ENCODE peak calls at places on chromosome 16, in ten cellular contexts. V is pancreas, A is left lung, L is AG10803, M is epithelial cell of esophagus, T is endothelial cell, D is heart left ventricle, W is choroid plexus epithelial cell, E is fibroblast of the aortic adventitia, O is GM10248. C is an unnamed sample.

GRCh38 chr16:75780669-75781068 is 54.4 kb upstream of the CPHXL start:
- DNase-seq in D (no peak), M (no peak), L (no peak), O (no peak), E (no peak), T (no peak), V (no peak), A (no peak), W (no peak), C (no peak)

GRCh38 chr16:13322357-13322756 is 421.0 kb downstream of the SHISA9 start:
- DNase-seq in D (no peak), E (no peak), W (no peak), O (peak; percentile 22), A (no peak), V (no peak), L (no peak), M (no peak), T (no peak), C (no peak)

GRCh38 chr16:8975039-8975438 is 11.3 kb upstream of the USP7 start:
- DNase-seq in T (no peak), L (no peak), E (no peak), V (no peak), W (no peak), A (no peak), O (no peak), D (no peak), M (no peak), C (no peak)

GRCh38 chr16:46763147-46763546 is 15.0 kb upstream of the MYLK3 start:
- DNase-seq in V (no peak), T (no peak), A (no peak), E (no peak), D (peak; percentile 93), M (peak; percentile 56), O (no peak), W (no peak), L (no peak), C (no peak)

GRCh38 chr16:11742041-11742535 is 569 bp downstream of the TXNDC11 start:
- DNase-seq in V (peak; percentile 67), E (no peak), A (peak; percentile 56), O (peak; percentile 40), T (peak; percentile 38), L (no peak), W (no peak), M (peak; percentile 19), D (peak; percentile 50), C (peak; percentile 31)

GRCh38 chr16:85176541-85177447 is 64.5 kb upstream of the CIBAR2 start:
- DNase-seq in E (no peak), V (no peak), O (no peak), D (no peak), T (no peak), A (no peak), M (no peak), W (peak; percentile 61), L (no peak), C (no peak)

GRCh38 chr16:14418795-14419225 is 211.2 kb downstream of the PARN start:
- DNase-seq in A (no peak), O (no peak), T (no peak), E (peak; percentile 33), W (no peak), V (peak; percentile 40), M (no peak), D (peak; percentile 43), L (no peak), C (no peak)

GRCh38 chr16:67571981-67572431 is 9.7 kb downstream of the CTCF start:
- DNase-seq in M (no peak), W (peak; percentile 61), E (peak; percentile 82), A (no peak), V (no peak), T (no peak), D (no peak), O (no peak), L (peak; percentile 68), C (no peak)

GRCh38 chr16:83689385-83689831 is 118.4 kb upstream of the HSBP1 start:
- DNase-seq in M (peak; percentile 95), T (no peak), D (no peak), V (no peak), O (peak; percentile 18), E (peak; percentile 94), W (peak; percentile 94), A (no peak), L (peak; percentile 99), C (no peak)

GRCh38 chr16:3235856-3236669 is 1.1 kb upstream of the ZNF200 start:
- DNase-seq in V (peak; percentile 28), M (peak; percentile 34), T (peak; percentile 8), L (no peak), O (no peak), D (peak; percentile 45), A (peak; percentile 73), E (no peak), W (no peak), C (peak; percentile 28)

GRCh38 chr16:4426021-4426684 is 485 bp downstream of the DNAJA3 start:
- DNase-seq in L (no peak), W (no peak), D (no peak), A (no peak), E (no peak), O (no peak), T (no peak), V (no peak), M (no peak), C (peak; percentile 75)

GRCh38 chr16:29925173-29925804 is 737 bp downstream of the KCTD13 start:
- DNase-seq in D (no peak), V (no peak), L (no peak), M (no peak), A (no peak), O (no peak), W (peak; percentile 26), T (no peak), E (peak; percentile 16), C (no peak)

GRCh38 chr16:73329363-73330306 is 281.7 kb upstream of the ZFHX3 start:
- DNase-seq in E (no peak), T (no peak), L (no peak), D (no peak), O (no peak), M (no peak), W (no peak), V (peak; percentile 15), A (no peak), C (no peak)
- TF ChIP-seq CTCF in E (no peak), T (no peak), L (no peak), D (no peak), O (no peak), M (no peak), W (no peak), V (no peak), A (no peak), C (no peak)

GRCh38 chr16:51149251-51149661 is 1.8 kb downstream of the SALL1 start:
- DNase-seq in A (no peak), V (no peak), M (no peak), L (no peak), W (no peak), E (no peak), T (peak; percentile 18), D (no peak), O (no peak), C (no peak)

GRCh38 chr16:51147776-51148673 is 3.0 kb downstream of the SALL1 start:
- DNase-seq in W (no peak), T (no peak), A (no peak), L (no peak), O (no peak), M (no peak), V (no peak), E (no peak), D (no peak), C (no peak)

GRCh38 chr16:51148674-51149228 is 2.3 kb downstream of the SALL1 start:
- DNase-seq in D (no peak), M (no peak), O (no peak), L (peak; percentile 54), V (no peak), A (no peak), W (no peak), T (no peak), E (peak; percentile 39), C (no peak)

GRCh38 chr16:51144203-51144602 is 6.9 kb downstream of the SALL1 start:
- DNase-seq in D (no peak), M (no peak), O (no peak), A (no peak), W (no peak), T (no peak), V (no peak), L (no peak), E (no peak), C (no peak)

DNA sequence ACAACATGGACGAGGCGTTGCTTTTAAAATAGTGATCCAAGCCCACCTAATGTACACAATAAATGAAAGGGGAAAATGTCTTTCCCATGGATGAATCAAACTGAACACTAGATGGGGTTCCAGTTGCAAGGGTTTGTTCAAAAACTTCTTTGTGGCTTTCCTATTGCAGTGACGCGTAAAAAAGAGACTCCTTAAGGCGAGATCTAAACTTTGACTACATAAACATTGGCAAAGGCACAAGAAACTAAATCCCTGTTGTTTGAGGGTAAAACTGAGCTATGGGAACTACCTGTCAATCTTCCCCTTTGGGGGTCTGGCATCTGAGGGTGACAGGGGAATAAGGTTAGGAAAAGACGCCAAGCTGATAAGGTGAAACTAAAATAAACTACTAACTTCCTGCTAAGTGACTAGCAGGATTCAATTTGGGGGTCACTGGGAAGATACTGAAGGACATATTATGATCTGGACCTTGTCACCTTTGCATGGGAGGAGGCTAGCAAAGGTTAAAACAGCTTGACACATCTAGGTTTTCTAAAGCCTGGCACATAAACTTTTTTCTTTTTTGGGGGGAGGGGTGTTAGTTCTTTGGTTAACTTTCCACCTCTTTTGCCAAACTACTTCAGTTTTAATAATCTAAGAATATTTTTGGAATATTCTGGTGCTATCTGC is 4.7 kb downstream of the SALL1 start:
- DNase-seq in A (no peak), W (peak; percentile 59), O (no peak), V (no peak), L (peak; percentile 56), D (no peak), E (peak; percentile 71), T (no peak), M (no peak), C (no peak)
- TF ChIP-seq CTCF in A (no peak), W (peak; percentile 57), O (no peak), V (no peak), L (peak; percentile 70), D (no peak), E (peak; percentile 59), T (no peak), M (peak; percentile 26), C (no peak)

DNA sequence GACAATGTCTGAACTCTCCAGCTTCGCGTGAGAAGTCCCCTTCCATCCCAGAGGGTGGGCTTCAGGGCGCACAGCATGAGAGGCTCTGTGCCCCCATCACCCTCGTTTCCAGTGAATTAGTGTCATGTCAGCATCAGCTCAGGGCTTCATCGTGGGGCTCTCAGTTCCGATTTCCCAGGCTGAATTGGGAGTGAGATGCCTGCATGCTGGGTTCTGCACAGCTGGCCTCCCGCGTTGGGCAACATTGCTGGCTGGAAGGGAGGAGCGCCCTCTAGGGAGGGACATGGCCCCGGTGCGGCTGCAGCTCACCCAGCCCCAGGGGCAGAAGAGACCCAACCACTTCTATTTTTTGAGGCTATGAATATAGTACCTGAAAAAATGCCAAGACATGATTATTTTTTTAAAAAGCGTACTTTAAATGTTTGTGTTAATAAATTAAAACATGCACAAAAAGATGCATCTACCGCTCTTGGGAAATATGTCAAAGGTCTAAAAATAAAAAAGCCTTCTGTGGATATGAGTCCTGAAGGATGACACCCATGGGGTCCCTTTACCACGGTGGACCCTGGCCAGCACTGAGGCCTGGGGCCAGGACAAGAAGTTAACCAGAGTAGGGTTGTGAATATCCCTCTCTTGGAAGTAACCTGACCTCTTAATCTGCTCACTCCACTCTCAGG is 10.5 kb upstream of the ITGAD start:
- DNase-seq in O (peak; percentile 83), W (peak; percentile 77), A (peak; percentile 74), E (peak; percentile 42), M (peak; percentile 46), D (peak; percentile 77), V (peak; percentile 76), T (peak; percentile 86), L (peak; percentile 49), C (peak; percentile 29)
- TF ChIP-seq CTCF in O (peak; percentile 94), W (peak; percentile 85), A (peak; percentile 79), E (peak; percentile 66), M (peak; percentile 62), D (peak; percentile 67), V (peak; percentile 47), T (peak; percentile 63), L (peak; percentile 64), C (peak; percentile 53)

GRCh38 chr16:74083582-74083981 is 213.0 kb upstream of the PSMD7 start:
- DNase-seq in D (no peak), W (no peak), A (no peak), E (no peak), L (no peak), V (no peak), M (no peak), T (no peak), O (no peak), C (no peak)
- TF ChIP-seq CTCF in D (no peak), W (no peak), A (no peak), E (no peak), L (no peak), V (no peak), M (no peak), T (no peak), O (no peak), C (no peak)

C was measured in CD4-positive, alpha-beta T cell.